ENCODE peak calls at places on chromosomes 1 and 21, in five cellular contexts. I, E, J, N and C are unnamed samples.

GRCh38 chr21:27425574-27425973 is 458.7 kb upstream of the ADAMTS5 start:
- DNase-seq in I (no peak), E (peak; percentile 34), J (no peak), N (no peak), C (no peak)

GRCh38 chr1:228246216-228246900 is 38.5 kb downstream of the OBSCN start:
- DNase-seq in I (no peak), E (no peak), J (no peak), N (no peak), C (no peak)

GRCh38 chr1:164087893-164088292 is 471.1 kb upstream of the PBX1 start:
- DNase-seq in I (no peak), E (no peak), J (no peak), N (no peak), C (no peak)

GRCh38 chr1:81681570-81681969 is 119.2 kb upstream of the ADGRL2 start:
- DNase-seq in I (no peak), E (no peak), J (no peak), N (no peak), C (no peak)

GRCh38 chr1:69221492-69221990 is 346.2 kb upstream of the LRRC7 start:
- DNase-seq in I (no peak), E (peak; percentile 20), J (no peak), N (no peak), C (no peak)

GRCh38 chr21:25566645-25567044 is 40.6 kb downstream of the MRPL39 start:
- DNase-seq in I (no peak), E (no peak), J (no peak), N (no peak), C (no peak)

GRCh38 chr1:14810631-14811325 is 212.3 kb downstream of the KAZN start:
- DNase-seq in I (no peak), E (no peak), J (no peak), N (no peak), C (no peak)

GRCh38 chr21:25496825-25497482 is 110.3 kb downstream of the MRPL39 start:
- DNase-seq in I (no peak), E (no peak), J (no peak), N (no peak), C (no peak)

GRCh38 chr1:197618065-197618464 is 157.2 kb downstream of the DENND1B start:
- DNase-seq in I (no peak), E (no peak), J (peak; percentile 6), N (no peak), C (no peak)

GRCh38 chr21:14916676-14917141 is 148.1 kb downstream of the NRIP1 start:
- DNase-seq in I (no peak), E (no peak), J (no peak), N (no peak), C (no peak)

GRCh38 chr1:67830928-67831596 is 2.2 kb downstream of the GNG12 start:
- DNase-seq in I (no peak), E (no peak), J (no peak), N (no peak), C (no peak)

GRCh38 chr1:234836045-234836681 is 226.2 kb upstream of the IRF2BP2 start:
- DNase-seq in I (no peak), E (no peak), J (no peak), N (no peak), C (no peak)

GRCh38 chr1:202145325-202146140 is 996 bp upstream of the ARL8A start:
- DNase-seq in I (no peak), E (no peak), J (no peak), N (no peak), C (no peak)

GRCh38 chr1:235404190-235404589 is 37.0 kb downstream of the TBCE start:
- DNase-seq in I (no peak), E (no peak), J (no peak), N (no peak), C (no peak)

GRCh38 chr1:17914142-17914541 is 159.0 kb downstream of the ACTL8 start:
- DNase-seq in I (no peak), E (no peak), J (no peak), N (no peak), C (no peak)

GRCh38 chr21:42081931-42082381 is 10.8 kb downstream of the UMODL1 start:
- DNase-seq in I (no peak), E (no peak), J (no peak), N (no peak), C (no peak)

GRCh38 chr1:75188892-75189291 is 54.7 kb downstream of the LHX8 start:
- DNase-seq in I (no peak), E (no peak), J (no peak), N (no peak), C (no peak)

GRCh38 chr1:70674981-70675685 is 264.1 kb downstream of the CTH start:
- DNase-seq in I (no peak), E (no peak), J (no peak), N (no peak), C (no peak)

GRCh38 chr1:52551476-52552235 is 1.2 kb downstream of the TUT4 start:
- DNase-seq in I (no peak), E (no peak), J (peak; percentile 31), N (no peak), C (no peak)

GRCh38 chr1:210237514-210237913 is 4.9 kb downstream of the SERTAD4 start:
- DNase-seq in I (no peak), E (no peak), J (no peak), N (no peak), C (no peak)

GRCh38 chr1:39980555-39981313 is 25.8 kb downstream of the MFSD2A start:
- DNase-seq in I (no peak), E (no peak), J (no peak), N (no peak), C (no peak)

GRCh38 chr21:44261191-44261631 is 486 bp downstream of the DNMT3L start:
- DNase-seq in I (no peak), E (no peak), J (no peak), N (no peak), C (no peak)

GRCh38 chr21:30186242-30186641 is 19.6 kb upstream of the CLDN17 start:
- DNase-seq in I (no peak), E (no peak), J (no peak), N (no peak), C (no peak)

GRCh38 chr1:115194571-115194970 is 105.3 kb upstream of the TSPAN2 start:
- DNase-seq in I (no peak), E (no peak), J (no peak), N (no peak), C (no peak)
- TF ChIP-seq TAF1 in I (no peak), E (no peak), J (no peak), N (no peak), C (no peak)

GRCh38 chr21:28904961-28905435 is 87.7 kb downstream of the LTN1 start:
- DNase-seq in I (no peak), E (no peak), J (no peak), N (no peak), C (no peak)
- TF ChIP-seq POLR2AphosphoS5 in I (no peak), E (no peak), J (no peak), N (no peak), C (no peak)

DNA sequence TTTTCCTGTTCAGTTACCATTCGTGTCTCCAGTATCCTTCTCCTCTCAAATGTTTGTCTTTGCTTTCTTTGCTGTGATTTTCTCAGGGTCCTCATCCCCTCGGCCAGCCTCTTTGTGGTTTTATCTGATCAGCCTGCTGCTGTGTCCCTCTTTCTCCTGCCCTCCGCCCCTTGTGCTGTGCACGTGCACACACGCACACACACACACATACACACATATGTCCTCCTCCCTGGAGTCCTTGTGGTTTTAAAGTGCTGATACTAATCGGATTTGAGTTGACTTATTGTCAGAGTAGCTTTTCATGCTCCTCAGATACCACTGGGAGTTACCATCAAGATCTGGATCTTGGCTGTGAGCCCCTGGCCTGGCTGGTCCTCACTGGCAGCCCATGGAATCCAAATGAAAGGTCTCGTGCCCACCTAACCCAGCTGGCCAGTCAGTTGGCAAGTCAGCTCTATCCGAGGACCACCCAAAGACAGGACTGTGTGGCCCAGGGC is 34.1 kb downstream of the QSOX1 start:
- DNase-seq in I (no peak), E (no peak), J (no peak), N (no peak), C (no peak)
- TF ChIP-seq TAF1 in I (no peak), E (no peak), J (no peak), N (no peak), C (no peak)

GRCh38 chr1:33323663-33324477 is 3.0 kb upstream of the A3GALT2 start:
- DNase-seq in I (no peak), E (no peak), J (no peak), N (no peak), C (no peak)

GRCh38 chr1:33328817-33329216 is 7.9 kb upstream of the A3GALT2 start:
- DNase-seq in I (no peak), E (no peak), J (no peak), N (no peak), C (no peak)

GRCh38 chr1:33327587-33328325 is 6.9 kb upstream of the A3GALT2 start:
- DNase-seq in I (no peak), E (no peak), J (no peak), N (no peak), C (no peak)

GRCh38 chr1:33324677-33325417 is 3.9 kb upstream of the A3GALT2 start:
- DNase-seq in I (no peak), E (no peak), J (no peak), N (no peak), C (no peak)

DNA sequence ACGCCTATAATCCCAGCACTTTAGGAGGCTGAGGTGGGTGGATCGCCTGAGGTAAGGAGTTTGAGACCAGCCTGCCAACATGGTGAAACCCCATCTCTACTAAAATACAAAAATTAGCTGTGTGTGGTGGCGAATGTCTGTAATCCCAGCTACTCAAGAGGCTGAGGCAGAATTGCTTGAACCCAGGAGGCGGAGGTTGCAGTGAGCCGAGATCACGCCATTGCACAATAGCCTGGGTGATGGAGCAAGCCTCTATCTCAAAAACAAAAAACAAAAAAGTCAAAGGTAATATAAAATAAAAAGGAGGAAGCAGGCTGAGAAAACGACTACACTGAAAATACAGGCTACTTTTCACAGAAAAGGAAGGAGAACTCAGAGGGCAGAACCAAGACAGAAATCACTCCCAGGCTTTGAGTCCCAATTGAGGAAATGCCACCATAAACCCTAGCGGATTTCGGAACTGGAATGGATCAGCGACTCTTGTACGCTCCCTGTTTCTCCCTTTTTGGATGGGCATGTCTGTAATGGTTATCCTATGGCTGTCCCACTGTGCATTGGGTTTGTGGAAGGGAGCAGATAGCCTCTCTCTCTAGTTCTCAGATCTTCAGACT is 5.9 kb upstream of the A3GALT2 start:
- DNase-seq in I (no peak), E (no peak), J (no peak), N (no peak), C (no peak)
- TF ChIP-seq POLR2AphosphoS5 in I (no peak), E (no peak), J (no peak), N (no peak), C (no peak)